ENCODE peak calls at places on chromosomes 1 and 21, in nine cellular contexts. P is ovary, S is heart left ventricle, J is adrenal gland, T is breast epithelium, I is stomach, G is spleen, F is HCT116, H is IMR-90. B is an unnamed sample.

GRCh38 chr21:16176570-16176969 is 446.8 kb downstream of the USP25 start:
- DNase-seq in P (no peak), S (no peak), J (no peak), T (no peak), I (no peak), G (no peak), F (no peak), H (no peak), B (no peak)

GRCh38 chr1:165288301-165289120 is 68.0 kb downstream of the LMX1A start:
- DNase-seq in P (no peak), S (no peak), J (no peak), T (no peak), I (no peak), G (no peak), F (no peak), H (no peak), B (no peak)

GRCh38 chr1:9279172-9279840 is 13.4 kb upstream of the SPSB1 start:
- DNase-seq in P (no peak), S (no peak), J (no peak), T (no peak), I (no peak), G (peak), F (no peak), H (peak), B (no peak)

GRCh38 chr21:35266546-35266945 is 217.4 kb upstream of the RUNX1 start:
- DNase-seq in P (no peak), S (no peak), J (no peak), T (no peak), I (no peak), G (no peak), F (no peak), H (no peak), B (no peak)

GRCh38 chr1:119396982-119397381 is 18.0 kb upstream of the HSD3B2 start:
- DNase-seq in P (no peak), S (no peak), J (no peak), T (no peak), I (no peak), G (no peak), F (no peak), H (no peak), B (no peak)

GRCh38 chr1:1157914-1158710 is 15.6 kb upstream of the TTLL10 start:
- DNase-seq in P (no peak), S (peak), J (peak), T (no peak), I (peak), G (no peak), F (no peak), H (no peak), B (peak)

GRCh38 chr1:107689157-107689556 is 275.8 kb downstream of the VAV3 start:
- DNase-seq in P (no peak), S (no peak), J (no peak), T (peak), I (peak), G (no peak), F (no peak), H (no peak), B (no peak)

GRCh38 chr1:84887261-84887934 is 5.6 kb downstream of the LPAR3 start:
- DNase-seq in P (no peak), S (no peak), J (no peak), T (no peak), I (no peak), G (no peak), F (no peak), H (peak), B (no peak)

GRCh38 chr1:227764019-227764391 is 28.8 kb downstream of the SNAP47 start:
- DNase-seq in P (no peak), S (peak), J (no peak), T (no peak), I (no peak), G (no peak), F (no peak), H (peak), B (no peak)

GRCh38 chr1:119828266-119828665 is 17.0 kb upstream of the REG4 start:
- DNase-seq in P (no peak), S (no peak), J (no peak), T (no peak), I (no peak), G (no peak), F (no peak), H (peak), B (no peak)

GRCh38 chr1:212669102-212669501 is 30.5 kb downstream of the BATF3 start:
- DNase-seq in P (no peak), S (no peak), J (no peak), T (no peak), I (no peak), G (no peak), F (peak), H (peak), B (no peak)

DNA sequence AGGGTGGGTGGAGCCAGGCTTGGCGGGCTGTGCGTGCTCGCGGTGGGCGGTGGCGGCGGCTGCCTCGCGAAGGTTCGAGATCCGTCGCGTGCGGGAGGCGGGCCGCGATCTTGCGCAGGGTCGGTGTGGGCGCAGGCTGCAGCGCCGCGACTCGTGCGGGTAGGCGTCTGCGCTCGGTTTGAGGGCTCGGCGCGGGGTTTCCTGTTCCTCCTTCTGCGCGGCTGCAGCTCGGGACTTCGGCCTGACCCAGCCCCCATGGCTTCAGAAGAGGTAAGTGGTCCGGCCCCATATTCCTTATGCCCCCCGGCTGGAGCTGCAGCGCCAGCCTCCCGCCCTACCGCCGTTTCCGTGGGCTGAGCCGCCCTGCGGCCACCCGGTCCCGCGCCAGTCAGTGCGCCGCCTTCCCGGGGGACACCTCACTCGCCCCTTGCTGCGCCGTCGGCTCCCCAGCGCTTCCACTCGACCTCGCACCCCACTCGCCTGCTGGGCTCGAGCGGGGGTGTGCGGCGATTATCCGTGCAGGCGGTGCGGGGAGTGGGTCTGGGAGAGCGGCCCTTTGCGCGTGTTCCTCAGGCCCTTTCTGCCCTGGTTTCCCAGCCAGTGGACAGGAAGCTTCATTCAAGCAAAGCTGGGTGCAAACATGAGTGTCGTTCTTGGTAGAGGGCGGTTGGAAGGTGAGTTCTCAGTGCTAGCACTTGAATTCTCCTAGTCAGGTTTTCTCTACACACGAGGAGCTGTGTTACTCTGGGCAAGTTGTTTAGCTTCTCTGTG is at the start of gene CACYBP:
- DNase-seq in P (no peak), S (no peak), J (peak), T (no peak), I (peak), G (peak), F (no peak), H (peak), B (peak)
- TF ChIP-seq POLR2A in P (peak), S (no peak), J (peak), T (no peak), I (no peak), G (peak), F (peak), H (no peak), B (peak)

DNA sequence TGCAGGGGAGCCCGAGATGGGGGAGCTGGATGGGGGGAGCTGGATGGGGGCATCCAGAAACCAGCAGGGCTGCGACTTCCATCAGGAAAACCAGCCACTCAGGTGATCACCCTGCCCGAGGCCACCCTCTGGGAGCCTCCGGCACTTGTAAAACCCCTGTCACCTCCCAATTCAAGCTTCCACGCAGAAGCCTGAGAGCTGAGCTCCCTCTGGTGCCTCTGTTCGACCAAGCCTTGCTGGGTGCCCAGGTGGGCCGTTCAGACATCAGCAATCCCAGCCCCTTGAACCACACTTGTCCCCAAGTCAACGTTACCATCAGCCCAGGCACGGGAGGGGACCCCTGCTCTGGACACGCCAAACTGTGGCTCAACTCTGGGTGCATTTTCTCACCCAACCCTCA is 59.6 kb downstream of the MEGF6 start:
- DNase-seq in P (no peak), S (no peak), J (no peak), T (no peak), I (no peak), G (no peak), F (no peak), H (no peak), B (no peak)
- TF ChIP-seq CTCF in P (no peak), S (no peak), J (no peak), T (no peak), I (no peak), G (no peak), F (no peak), H (no peak), B (no peak)

GRCh38 chr1:3463408-3463811 is 8.9 kb downstream of the ARHGEF16 start:
- DNase-seq in P (no peak), S (peak), J (no peak), T (no peak), I (no peak), G (peak), F (no peak), H (no peak), B (no peak)

GRCh38 chr1:3463891-3464648 is 9.6 kb downstream of the ARHGEF16 start:
- DNase-seq in P (no peak), S (peak), J (no peak), T (no peak), I (no peak), G (peak), F (no peak), H (no peak), B (no peak)

GRCh38 chr1:3462356-3463012 is 8.0 kb downstream of the ARHGEF16 start:
- DNase-seq in P (no peak), S (no peak), J (no peak), T (no peak), I (no peak), G (peak), F (no peak), H (no peak), B (no peak)

GRCh38 chr1:3461934-3462275 is 7.4 kb downstream of the ARHGEF16 start:
- DNase-seq in P (peak), S (no peak), J (no peak), T (no peak), I (no peak), G (no peak), F (no peak), H (no peak), B (no peak)

GRCh38 chr1:3463013-3463385 is 8.5 kb downstream of the ARHGEF16 start:
- DNase-seq in P (no peak), S (peak), J (no peak), T (no peak), I (no peak), G (peak), F (no peak), H (no peak), B (no peak)
- H3K4me3 ChIP-seq in P (no peak), S (no peak), J (no peak), T (no peak), I (no peak), G (no peak), F (no peak), H (no peak), B (no peak)

DNA sequence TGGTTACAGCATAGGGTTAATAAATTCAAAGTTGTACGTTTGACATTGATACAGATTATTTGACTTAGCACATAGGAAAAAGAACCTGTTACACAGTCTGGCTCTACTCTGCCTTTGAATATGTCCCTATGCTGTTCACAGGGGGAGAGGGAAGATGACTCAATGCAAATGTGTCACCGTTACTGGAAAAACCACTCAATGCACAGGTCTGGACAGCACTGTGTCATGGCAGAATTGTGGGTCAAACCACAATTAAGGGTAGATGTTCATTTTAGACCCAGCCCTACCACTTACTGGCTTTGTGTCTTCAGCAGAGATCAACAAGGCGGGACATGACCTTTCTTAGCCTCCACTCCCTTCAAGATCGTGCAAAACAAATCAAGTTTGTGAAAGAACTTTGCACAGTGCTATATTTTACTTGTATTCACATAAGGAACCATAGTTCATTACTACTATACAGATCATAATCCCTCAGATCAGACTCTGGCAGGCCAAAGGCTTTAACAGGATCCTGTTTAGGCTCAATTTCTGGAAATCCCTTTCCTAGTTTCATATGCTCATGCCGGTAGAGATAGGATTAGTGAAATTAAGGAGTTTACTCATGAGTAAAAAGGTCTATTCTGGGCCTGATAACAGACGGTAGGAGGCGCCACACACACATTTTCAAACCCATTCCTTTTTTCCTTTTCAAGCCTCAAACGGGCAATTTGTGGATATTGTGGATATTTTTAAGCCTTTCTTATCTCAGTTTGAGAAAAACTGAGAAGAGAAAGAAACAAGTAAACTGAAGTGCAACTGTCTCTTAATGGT is 22.0 kb downstream of the EIF2D start:
- DNase-seq in P (no peak), S (no peak), J (peak), T (no peak), I (no peak), G (no peak), F (peak), H (peak), B (peak)
- TF ChIP-seq POLR2A in P (no peak), S (no peak), J (no peak), T (no peak), I (no peak), G (no peak), F (no peak), H (no peak), B (no peak)

GRCh38 chr1:29396438-29397255 is 160.3 kb downstream of the PTPRU start:
- DNase-seq in P (no peak), S (no peak), J (no peak), T (no peak), I (no peak), G (no peak), F (no peak), H (peak), B (peak)
- TF ChIP-seq CTCF in P (no peak), S (no peak), J (no peak), T (no peak), I (no peak), G (no peak), F (peak), H (peak), B (no peak)

DNA sequence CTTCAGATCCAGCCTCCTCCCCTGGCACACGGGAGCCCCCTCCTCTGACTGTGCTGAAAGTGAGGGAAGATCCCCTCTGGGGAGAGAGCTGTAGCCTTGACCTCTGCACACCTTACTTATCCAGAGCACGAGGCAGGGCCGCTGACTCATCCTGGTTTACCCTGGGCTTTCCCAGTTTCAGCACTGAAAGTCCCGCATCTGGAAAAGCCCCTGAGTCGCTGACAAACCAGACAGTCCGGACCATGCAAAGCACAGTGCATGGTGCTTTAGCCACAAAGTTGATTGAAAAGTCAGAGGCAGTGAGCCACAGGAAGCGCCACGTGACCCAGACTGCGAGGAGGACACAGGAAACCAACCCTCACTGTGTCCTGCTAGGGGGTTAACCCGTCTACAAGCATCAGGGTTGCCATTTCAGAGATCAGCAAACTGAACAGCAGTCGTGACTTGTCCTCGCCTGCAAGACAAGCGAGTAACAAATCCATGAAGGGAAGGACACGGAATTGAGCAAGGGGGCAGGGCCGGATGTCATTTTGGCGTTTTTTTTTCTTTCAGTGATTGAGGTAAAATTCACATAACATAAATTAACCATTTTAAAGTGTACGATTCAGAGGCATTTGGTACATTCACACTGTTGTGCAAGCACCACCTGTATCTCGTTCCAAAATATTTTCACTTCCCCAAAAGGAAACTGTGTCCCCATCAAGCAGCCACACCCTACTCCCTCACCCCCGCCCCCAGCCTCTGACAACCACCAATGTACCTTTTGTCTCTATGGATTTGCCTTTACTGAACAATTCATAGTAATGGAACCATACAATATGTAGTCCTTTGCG is 19.9 kb upstream of the IFNGR2 start:
- DNase-seq in P (peak), S (peak), J (peak), T (peak), I (peak), G (peak), F (peak), H (peak), B (peak)
- H3K4me3 ChIP-seq in P (no peak), S (peak), J (peak), T (peak), I (peak), G (peak), F (no peak), H (no peak), B (no peak)

GRCh38 chr1:33181906-33182305 is at the start of gene TRIM62:
- DNase-seq in P (peak), S (peak), J (peak), T (peak), I (peak), G (peak), F (peak), H (peak), B (peak)
- TF ChIP-seq POLR2A in P (peak), S (no peak), J (peak), T (peak), I (no peak), G (peak), F (no peak), H (no peak), B (no peak)

GRCh38 chr1:205743977-205744376 is 6.0 kb downstream of the NUCKS1 start:
- DNase-seq in P (no peak), S (no peak), J (no peak), T (no peak), I (no peak), G (no peak), F (no peak), H (no peak), B (no peak)

GRCh38 chr1:205735218-205735617 is 14.8 kb downstream of the NUCKS1 start:
- DNase-seq in P (no peak), S (no peak), J (no peak), T (no peak), I (no peak), G (no peak), F (no peak), H (no peak), B (no peak)

GRCh38 chr1:205744403-205744802 is 5.6 kb downstream of the NUCKS1 start:
- DNase-seq in P (no peak), S (no peak), J (no peak), T (no peak), I (no peak), G (no peak), F (no peak), H (no peak), B (no peak)

GRCh38 chr1:205741681-205742080 is 8.3 kb downstream of the NUCKS1 start:
- DNase-seq in P (no peak), S (no peak), J (no peak), T (no peak), I (no peak), G (no peak), F (no peak), H (no peak), B (no peak)

DNA sequence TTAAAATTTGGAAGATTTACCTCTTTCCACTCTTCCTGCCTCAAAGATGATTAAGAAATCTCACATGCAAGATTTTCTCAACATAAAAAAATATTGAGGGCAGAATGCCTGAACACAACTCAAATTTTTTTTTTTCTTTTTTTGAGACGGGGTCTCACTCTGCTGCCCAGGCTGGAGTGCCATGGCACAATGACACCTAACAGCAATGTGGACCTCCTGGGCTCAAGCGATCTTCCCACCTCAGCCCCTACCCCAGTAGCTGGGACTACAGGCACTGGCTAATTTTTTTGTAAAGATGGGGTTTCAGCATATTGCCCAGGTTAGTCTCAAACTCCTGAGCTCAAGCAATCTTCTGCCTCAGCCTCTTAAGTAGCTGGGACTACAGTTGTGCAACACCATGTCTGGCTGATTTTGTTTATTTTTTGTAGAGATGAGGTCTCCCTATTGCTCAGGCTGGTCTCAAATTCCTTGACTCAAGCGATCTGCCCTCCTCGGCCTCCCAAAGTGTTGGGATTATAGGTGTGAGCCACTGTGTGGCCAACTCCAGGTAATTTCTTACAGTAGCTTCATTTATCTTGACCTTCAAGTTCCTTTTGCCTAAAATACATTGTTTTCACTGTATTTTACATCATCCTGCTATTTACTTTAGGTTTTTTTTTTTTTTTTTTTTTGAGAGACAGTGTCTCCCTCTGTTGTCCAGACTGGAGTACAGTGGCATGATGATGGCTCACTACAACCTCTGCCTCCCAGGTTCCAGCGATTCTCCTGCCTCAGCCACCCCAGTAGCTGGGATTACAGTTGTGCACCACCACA is 10.4 kb downstream of the NUCKS1 start:
- DNase-seq in P (no peak), S (no peak), J (no peak), T (no peak), I (no peak), G (no peak), F (no peak), H (peak), B (no peak)
- TF ChIP-seq CTCF in P (no peak), S (no peak), J (no peak), T (no peak), I (no peak), G (no peak), F (no peak), H (peak), B (no peak)